ENCODE peak calls at places on chromosomes 6 and 20, in eight cellular contexts. One of them, this sample, is unnamed.

GRCh38 chr20:63705232-63706026 is 2.3 kb downstream of the ARFRP1 start:
- DNase-seq in iris pigment epithelial cell: no peak
- DNase-seq in activated CD8-positive, alpha-beta memory T cell treated with anti-CD3 and anti-CD28 coated beads for 48 hours: no peak
- DNase-seq in ascending aorta: no peak
- DNase-seq in activated naive CD8-positive, alpha-beta T cell treated with anti-CD3 and anti-CD28 coated beads, Interleukin-2, amount 10 ng/mL, durations not matched to agents 7 days and 5 days: no peak
- DNase-seq in EH: no peak
- DNase-seq in left ventricle myocardium inferior: no peak
- DNase-seq in iPS DF 6.9: no peak
- DNase-seq in this sample: no peak

GRCh38 chr6:26651382-26651781 is 8.2 kb downstream of the ZNF322 start:
- DNase-seq in iris pigment epithelial cell: no peak
- DNase-seq in activated CD8-positive, alpha-beta memory T cell treated with anti-CD3 and anti-CD28 coated beads for 48 hours: no peak
- DNase-seq in ascending aorta: no peak
- DNase-seq in activated naive CD8-positive, alpha-beta T cell treated with anti-CD3 and anti-CD28 coated beads, Interleukin-2, amount 10 ng/mL, durations not matched to agents 7 days and 5 days: no peak
- DNase-seq in EH: no peak
- DNase-seq in left ventricle myocardium inferior: no peak
- DNase-seq in iPS DF 6.9: no peak
- DNase-seq in this sample: no peak

GRCh38 chr20:58228484-58229197 is at the start of gene ANKRD60:
- DNase-seq in iris pigment epithelial cell: peak; percentile 58
- DNase-seq in activated CD8-positive, alpha-beta memory T cell treated with anti-CD3 and anti-CD28 coated beads for 48 hours: peak; percentile 10
- DNase-seq in ascending aorta: no peak
- DNase-seq in activated naive CD8-positive, alpha-beta T cell treated with anti-CD3 and anti-CD28 coated beads, Interleukin-2, amount 10 ng/mL, durations not matched to agents 7 days and 5 days: peak; percentile 42
- DNase-seq in EH: no peak
- DNase-seq in left ventricle myocardium inferior: no peak
- DNase-seq in iPS DF 6.9: no peak
- DNase-seq in this sample: no peak

GRCh38 chr20:57260959-57261357 is 5.5 kb downstream of the BMP7 start:
- DNase-seq in iris pigment epithelial cell: peak; percentile 17
- DNase-seq in activated CD8-positive, alpha-beta memory T cell treated with anti-CD3 and anti-CD28 coated beads for 48 hours: no peak
- DNase-seq in ascending aorta: no peak
- DNase-seq in activated naive CD8-positive, alpha-beta T cell treated with anti-CD3 and anti-CD28 coated beads, Interleukin-2, amount 10 ng/mL, durations not matched to agents 7 days and 5 days: no peak
- DNase-seq in EH: no peak
- DNase-seq in left ventricle myocardium inferior: no peak
- DNase-seq in iPS DF 6.9: no peak
- DNase-seq in this sample: no peak

GRCh38 chr20:8720089-8720488 is 348.8 kb upstream of the PLCB4 start:
- DNase-seq in iris pigment epithelial cell: peak; percentile 25
- DNase-seq in activated CD8-positive, alpha-beta memory T cell treated with anti-CD3 and anti-CD28 coated beads for 48 hours: no peak
- DNase-seq in ascending aorta: no peak
- DNase-seq in activated naive CD8-positive, alpha-beta T cell treated with anti-CD3 and anti-CD28 coated beads, Interleukin-2, amount 10 ng/mL, durations not matched to agents 7 days and 5 days: no peak
- DNase-seq in EH: peak; percentile 15
- DNase-seq in left ventricle myocardium inferior: no peak
- DNase-seq in iPS DF 6.9: no peak
- DNase-seq in this sample: no peak

GRCh38 chr6:10429638-10430427 is 15.0 kb upstream of the TFAP2A start:
- DNase-seq in iris pigment epithelial cell: peak; percentile 59
- DNase-seq in activated CD8-positive, alpha-beta memory T cell treated with anti-CD3 and anti-CD28 coated beads for 48 hours: no peak
- DNase-seq in ascending aorta: no peak
- DNase-seq in activated naive CD8-positive, alpha-beta T cell treated with anti-CD3 and anti-CD28 coated beads, Interleukin-2, amount 10 ng/mL, durations not matched to agents 7 days and 5 days: no peak
- DNase-seq in EH: peak; percentile 74
- DNase-seq in left ventricle myocardium inferior: no peak
- DNase-seq in iPS DF 6.9: no peak
- DNase-seq in this sample: no peak

GRCh38 chr6:42916288-42916687 is 435 bp downstream of the PTCRA start:
- DNase-seq in iris pigment epithelial cell: no peak
- DNase-seq in activated CD8-positive, alpha-beta memory T cell treated with anti-CD3 and anti-CD28 coated beads for 48 hours: no peak
- DNase-seq in ascending aorta: no peak
- DNase-seq in activated naive CD8-positive, alpha-beta T cell treated with anti-CD3 and anti-CD28 coated beads, Interleukin-2, amount 10 ng/mL, durations not matched to agents 7 days and 5 days: no peak
- DNase-seq in EH: no peak
- DNase-seq in left ventricle myocardium inferior: no peak
- DNase-seq in iPS DF 6.9: no peak
- DNase-seq in this sample: no peak

GRCh38 chr6:25326958-25327357 is 47.8 kb downstream of the CARMIL1 start:
- DNase-seq in iris pigment epithelial cell: no peak
- DNase-seq in activated CD8-positive, alpha-beta memory T cell treated with anti-CD3 and anti-CD28 coated beads for 48 hours: no peak
- DNase-seq in ascending aorta: no peak
- DNase-seq in activated naive CD8-positive, alpha-beta T cell treated with anti-CD3 and anti-CD28 coated beads, Interleukin-2, amount 10 ng/mL, durations not matched to agents 7 days and 5 days: no peak
- DNase-seq in EH: no peak
- DNase-seq in left ventricle myocardium inferior: no peak
- DNase-seq in iPS DF 6.9: no peak
- DNase-seq in this sample: no peak

GRCh38 chr20:38373898-38374297 is 27.6 kb downstream of the LBP start:
- DNase-seq in iris pigment epithelial cell: no peak
- DNase-seq in activated CD8-positive, alpha-beta memory T cell treated with anti-CD3 and anti-CD28 coated beads for 48 hours: no peak
- DNase-seq in ascending aorta: no peak
- DNase-seq in activated naive CD8-positive, alpha-beta T cell treated with anti-CD3 and anti-CD28 coated beads, Interleukin-2, amount 10 ng/mL, durations not matched to agents 7 days and 5 days: no peak
- DNase-seq in EH: no peak
- DNase-seq in left ventricle myocardium inferior: no peak
- DNase-seq in iPS DF 6.9: no peak
- DNase-seq in this sample: no peak

GRCh38 chr6:135329851-135330803 is 149.0 kb downstream of the MYB start:
- DNase-seq in iris pigment epithelial cell: no peak
- DNase-seq in activated CD8-positive, alpha-beta memory T cell treated with anti-CD3 and anti-CD28 coated beads for 48 hours: no peak
- DNase-seq in ascending aorta: no peak
- DNase-seq in activated naive CD8-positive, alpha-beta T cell treated with anti-CD3 and anti-CD28 coated beads, Interleukin-2, amount 10 ng/mL, durations not matched to agents 7 days and 5 days: no peak
- DNase-seq in EH: no peak
- DNase-seq in left ventricle myocardium inferior: no peak
- DNase-seq in iPS DF 6.9: no peak
- DNase-seq in this sample: no peak

GRCh38 chr6:129211626-129212025 is 328.7 kb downstream of the LAMA2 start:
- DNase-seq in iris pigment epithelial cell: no peak
- DNase-seq in activated CD8-positive, alpha-beta memory T cell treated with anti-CD3 and anti-CD28 coated beads for 48 hours: no peak
- DNase-seq in ascending aorta: no peak
- DNase-seq in activated naive CD8-positive, alpha-beta T cell treated with anti-CD3 and anti-CD28 coated beads, Interleukin-2, amount 10 ng/mL, durations not matched to agents 7 days and 5 days: no peak
- DNase-seq in EH: peak; percentile 55
- DNase-seq in left ventricle myocardium inferior: no peak
- DNase-seq in iPS DF 6.9: no peak
- DNase-seq in this sample: no peak

GRCh38 chr6:93721386-93722048 is 302.2 kb upstream of the EPHA7 start:
- DNase-seq in iris pigment epithelial cell: peak; percentile 49
- DNase-seq in activated CD8-positive, alpha-beta memory T cell treated with anti-CD3 and anti-CD28 coated beads for 48 hours: no peak
- DNase-seq in ascending aorta: no peak
- DNase-seq in activated naive CD8-positive, alpha-beta T cell treated with anti-CD3 and anti-CD28 coated beads, Interleukin-2, amount 10 ng/mL, durations not matched to agents 7 days and 5 days: no peak
- DNase-seq in EH: no peak
- DNase-seq in left ventricle myocardium inferior: no peak
- DNase-seq in iPS DF 6.9: peak; percentile 67
- DNase-seq in this sample: no peak

GRCh38 chr6:22444335-22444734 is 125.0 kb upstream of the HDGFL1 start:
- DNase-seq in iris pigment epithelial cell: peak; percentile 73
- DNase-seq in activated CD8-positive, alpha-beta memory T cell treated with anti-CD3 and anti-CD28 coated beads for 48 hours: no peak
- DNase-seq in ascending aorta: no peak
- DNase-seq in activated naive CD8-positive, alpha-beta T cell treated with anti-CD3 and anti-CD28 coated beads, Interleukin-2, amount 10 ng/mL, durations not matched to agents 7 days and 5 days: no peak
- DNase-seq in EH: peak; percentile 45
- DNase-seq in left ventricle myocardium inferior: no peak
- DNase-seq in iPS DF 6.9: no peak
- DNase-seq in this sample: no peak

GRCh38 chr20:63549679-63550282 is 2.2 kb upstream of the SRMS start:
- DNase-seq in iris pigment epithelial cell: no peak
- DNase-seq in activated CD8-positive, alpha-beta memory T cell treated with anti-CD3 and anti-CD28 coated beads for 48 hours: no peak
- DNase-seq in ascending aorta: no peak
- DNase-seq in activated naive CD8-positive, alpha-beta T cell treated with anti-CD3 and anti-CD28 coated beads, Interleukin-2, amount 10 ng/mL, durations not matched to agents 7 days and 5 days: no peak
- DNase-seq in EH: no peak
- DNase-seq in left ventricle myocardium inferior: no peak
- DNase-seq in iPS DF 6.9: no peak
- DNase-seq in this sample: no peak

GRCh38 chr6:104705095-104705707 is 154.5 kb downstream of the HACE1 start:
- DNase-seq in iris pigment epithelial cell: peak; percentile 93
- DNase-seq in activated CD8-positive, alpha-beta memory T cell treated with anti-CD3 and anti-CD28 coated beads for 48 hours: no peak
- DNase-seq in ascending aorta: no peak
- DNase-seq in activated naive CD8-positive, alpha-beta T cell treated with anti-CD3 and anti-CD28 coated beads, Interleukin-2, amount 10 ng/mL, durations not matched to agents 7 days and 5 days: no peak
- DNase-seq in EH: peak; percentile 66
- DNase-seq in left ventricle myocardium inferior: peak; percentile 22
- DNase-seq in iPS DF 6.9: no peak
- DNase-seq in this sample: no peak

GRCh38 chr20:44910690-44911262 is 916 bp downstream of the PABPC1L start:
- DNase-seq in iris pigment epithelial cell: peak; percentile 8
- DNase-seq in activated CD8-positive, alpha-beta memory T cell treated with anti-CD3 and anti-CD28 coated beads for 48 hours: no peak
- DNase-seq in ascending aorta: no peak
- DNase-seq in activated naive CD8-positive, alpha-beta T cell treated with anti-CD3 and anti-CD28 coated beads, Interleukin-2, amount 10 ng/mL, durations not matched to agents 7 days and 5 days: no peak
- DNase-seq in EH: no peak
- DNase-seq in left ventricle myocardium inferior: no peak
- DNase-seq in iPS DF 6.9: no peak
- DNase-seq in this sample: no peak

GRCh38 chr6:42200035-42200434 is 5.3 kb upstream of the GUCA1B start:
- DNase-seq in iris pigment epithelial cell: peak; percentile 86
- DNase-seq in activated CD8-positive, alpha-beta memory T cell treated with anti-CD3 and anti-CD28 coated beads for 48 hours: no peak
- DNase-seq in ascending aorta: no peak
- DNase-seq in activated naive CD8-positive, alpha-beta T cell treated with anti-CD3 and anti-CD28 coated beads, Interleukin-2, amount 10 ng/mL, durations not matched to agents 7 days and 5 days: no peak
- DNase-seq in EH: peak; percentile 98
- DNase-seq in left ventricle myocardium inferior: no peak
- DNase-seq in iPS DF 6.9: no peak
- DNase-seq in this sample: no peak